ENCODE peak calls at places on chromosomes 5 and 9, in six cellular contexts. One of them, this sample, is unnamed.

GRCh38 chr5:172102913-172103629 is 85.0 kb downstream of the STK10 start:
- DNase-seq in IMR-90: peak
- DNase-seq in neuronal stem cell: peak
- DNase-seq in trophoblast cell: peak
- DNase-seq in mesenchymal stem cell: peak
- DNase-seq in H1: no peak
- DNase-seq in this sample: peak

GRCh38 chr5:140131967-140132409 is 6.3 kb downstream of the IGIP start:
- DNase-seq in IMR-90: peak
- DNase-seq in neuronal stem cell: no peak
- DNase-seq in mesenchymal stem cell: peak
- DNase-seq in trophoblast cell: no peak
- DNase-seq in H1: no peak
- DNase-seq in this sample: no peak

GRCh38 chr5:163757344-163757743 is 251.9 kb downstream of the MAT2B start:
- DNase-seq in IMR-90: no peak
- DNase-seq in H1: no peak
- DNase-seq in mesenchymal stem cell: peak
- DNase-seq in trophoblast cell: no peak
- DNase-seq in neuronal stem cell: no peak
- DNase-seq in this sample: no peak

GRCh38 chr5:138538943-138539627 is 4.0 kb downstream of the ETF1 start:
- DNase-seq in trophoblast cell: no peak
- DNase-seq in IMR-90: no peak
- DNase-seq in H1: no peak
- DNase-seq in mesenchymal stem cell: no peak
- DNase-seq in neuronal stem cell: no peak
- DNase-seq in this sample: no peak

GRCh38 chr9:93968451-93969327 is 13.5 kb upstream of the BARX1 start:
- DNase-seq in H1: no peak
- DNase-seq in IMR-90: peak
- DNase-seq in neuronal stem cell: no peak
- DNase-seq in trophoblast cell: no peak
- DNase-seq in mesenchymal stem cell: peak
- DNase-seq in this sample: peak

GRCh38 chr5:62306494-62307363 is 723 bp downstream of the KIF2A start:
- DNase-seq in neuronal stem cell: no peak
- DNase-seq in H1: no peak
- DNase-seq in IMR-90: peak
- DNase-seq in mesenchymal stem cell: peak
- DNase-seq in trophoblast cell: peak
- DNase-seq in this sample: peak

GRCh38 chr9:1938675-1939170 is 76.4 kb upstream of the SMARCA2 start:
- DNase-seq in trophoblast cell: no peak
- DNase-seq in mesenchymal stem cell: no peak
- DNase-seq in neuronal stem cell: no peak
- DNase-seq in IMR-90: no peak
- DNase-seq in H1: no peak
- DNase-seq in this sample: no peak

GRCh38 chr5:127332250-127332649 is 41.7 kb downstream of the MEGF10 start:
- DNase-seq in IMR-90: no peak
- DNase-seq in H1: no peak
- DNase-seq in neuronal stem cell: no peak
- DNase-seq in trophoblast cell: no peak
- DNase-seq in mesenchymal stem cell: no peak
- DNase-seq in this sample: no peak

GRCh38 chr9:125493384-125493783 is 213.6 kb downstream of the MAPKAP1 start:
- DNase-seq in trophoblast cell: peak
- DNase-seq in H1: no peak
- DNase-seq in mesenchymal stem cell: no peak
- DNase-seq in IMR-90: no peak
- DNase-seq in neuronal stem cell: no peak
- DNase-seq in this sample: no peak

GRCh38 chr5:93145767-93146166 is 435.3 kb downstream of the NR2F1-AS1 start:
- DNase-seq in IMR-90: peak
- DNase-seq in H1: no peak
- DNase-seq in mesenchymal stem cell: no peak
- DNase-seq in neuronal stem cell: no peak
- DNase-seq in trophoblast cell: no peak
- DNase-seq in this sample: no peak

GRCh38 chr9:9750719-9751118 is 862.1 kb downstream of the PTPRD start:
- DNase-seq in mesenchymal stem cell: no peak
- DNase-seq in trophoblast cell: no peak
- DNase-seq in H1: no peak
- DNase-seq in IMR-90: no peak
- DNase-seq in neuronal stem cell: no peak
- DNase-seq in this sample: no peak

GRCh38 chr5:121762416-121762815 is 89.3 kb upstream of the FTMT start:
- DNase-seq in neuronal stem cell: no peak
- DNase-seq in trophoblast cell: peak
- DNase-seq in H1: no peak
- DNase-seq in mesenchymal stem cell: no peak
- DNase-seq in IMR-90: no peak
- DNase-seq in this sample: no peak

GRCh38 chr9:92911496-92912475 is 33.9 kb upstream of the ZNF484 start:
- DNase-seq in trophoblast cell: peak
- DNase-seq in mesenchymal stem cell: peak
- DNase-seq in neuronal stem cell: peak
- DNase-seq in H1: no peak
- DNase-seq in IMR-90: peak
- DNase-seq in this sample: no peak

GRCh38 chr9:37037137-37037743 is 3.2 kb upstream of the PAX5 start:
- DNase-seq in mesenchymal stem cell: no peak
- DNase-seq in trophoblast cell: no peak
- DNase-seq in IMR-90: no peak
- DNase-seq in H1: no peak
- DNase-seq in neuronal stem cell: no peak
- DNase-seq in this sample: peak

GRCh38 chr5:119435436-119436132 is 16.7 kb upstream of the HSD17B4 start:
- DNase-seq in H1: peak
- DNase-seq in IMR-90: peak
- DNase-seq in mesenchymal stem cell: peak
- DNase-seq in trophoblast cell: peak
- DNase-seq in neuronal stem cell: no peak
- DNase-seq in this sample: peak

GRCh38 chr9:131116281-131117101 is 8.9 kb upstream of the NUP214 start:
- DNase-seq in trophoblast cell: no peak
- DNase-seq in H1: no peak
- DNase-seq in neuronal stem cell: no peak
- DNase-seq in IMR-90: no peak
- DNase-seq in mesenchymal stem cell: no peak
- DNase-seq in this sample: no peak

GRCh38 chr9:88197016-88197415 is 58.7 kb upstream of the SPATA31C2 start:
- DNase-seq in H1: no peak
- DNase-seq in neuronal stem cell: no peak
- DNase-seq in IMR-90: peak
- DNase-seq in mesenchymal stem cell: peak
- DNase-seq in trophoblast cell: peak
- DNase-seq in this sample: no peak

GRCh38 chr9:106420511-106420944 is 442.4 kb upstream of the ZNF462 start:
- DNase-seq in mesenchymal stem cell: peak
- DNase-seq in H1: no peak
- DNase-seq in trophoblast cell: no peak
- DNase-seq in neuronal stem cell: no peak
- DNase-seq in IMR-90: no peak
- DNase-seq in this sample: no peak

GRCh38 chr5:139755892-139756671 is 39.5 kb upstream of the PSD2 start:
- DNase-seq in neuronal stem cell: no peak
- DNase-seq in H1: peak
- DNase-seq in trophoblast cell: no peak
- DNase-seq in IMR-90: no peak
- DNase-seq in mesenchymal stem cell: no peak
- DNase-seq in this sample: no peak

GRCh38 chr5:165616550-165617430 is 2111.4 kb downstream of the MAT2B start:
- DNase-seq in IMR-90: peak
- DNase-seq in H1: no peak
- DNase-seq in mesenchymal stem cell: peak
- DNase-seq in trophoblast cell: no peak
- DNase-seq in neuronal stem cell: no peak
- DNase-seq in this sample: peak

GRCh38 chr9:133151601-133152525 is 11.9 kb downstream of the GBGT1 start:
- DNase-seq in mesenchymal stem cell: peak
- DNase-seq in IMR-90: no peak
- DNase-seq in trophoblast cell: no peak
- DNase-seq in neuronal stem cell: no peak
- DNase-seq in H1: no peak
- DNase-seq in this sample: no peak

GRCh38 chr5:18761801-18762200 is 1127.5 kb downstream of the TAF11L14 start:
- DNase-seq in trophoblast cell: peak
- DNase-seq in IMR-90: no peak
- DNase-seq in H1: no peak
- DNase-seq in mesenchymal stem cell: peak
- DNase-seq in neuronal stem cell: no peak
- DNase-seq in this sample: no peak

GRCh38 chr9:115144706-115145105 is 26.7 kb upstream of the TNC start:
- DNase-seq in H1: no peak
- DNase-seq in trophoblast cell: peak
- DNase-seq in mesenchymal stem cell: no peak
- DNase-seq in IMR-90: no peak
- DNase-seq in neuronal stem cell: no peak
- DNase-seq in this sample: no peak

DNA sequence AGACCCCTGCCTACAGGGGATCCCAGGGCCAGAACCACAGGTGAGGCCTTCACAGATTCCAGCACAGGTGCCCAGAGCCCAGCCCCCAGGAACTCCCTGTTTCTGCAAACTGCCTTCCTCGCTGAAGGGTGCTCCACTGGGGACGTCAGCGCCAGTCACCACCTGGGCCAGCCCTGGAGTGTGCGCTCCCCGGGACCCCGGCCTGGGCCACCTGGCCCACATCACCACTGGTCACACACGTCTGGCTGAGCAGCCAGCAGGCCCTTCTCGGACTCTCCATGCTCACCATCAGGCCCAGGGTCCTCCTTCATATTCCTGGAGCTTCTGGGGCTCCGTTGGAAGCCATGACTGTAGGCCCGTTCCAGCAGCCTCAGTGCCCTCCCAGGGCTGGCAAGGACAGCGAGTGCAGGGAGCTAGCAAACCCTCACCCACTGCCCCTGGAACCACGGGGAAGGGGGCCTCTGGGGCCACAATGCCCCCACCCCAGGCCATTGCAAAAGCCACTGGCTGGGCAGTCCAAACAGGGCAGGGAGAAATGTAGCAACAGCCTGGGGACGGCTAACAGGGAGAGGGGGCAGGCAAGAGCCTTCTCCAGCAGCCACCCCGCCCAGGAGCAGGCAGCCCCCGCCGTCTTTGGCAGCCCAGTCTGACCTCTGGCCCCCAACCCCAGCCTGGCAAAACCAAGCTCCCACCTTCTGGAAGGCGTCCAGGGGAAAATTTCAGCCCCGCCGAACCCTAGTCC is 1.3 kb downstream of the AGPAT2 start:
- DNase-seq in trophoblast cell: no peak
- DNase-seq in mesenchymal stem cell: peak
- DNase-seq in H1: peak
- DNase-seq in neuronal stem cell: no peak
- DNase-seq in IMR-90: no peak
- DNase-seq in this sample: no peak
- H3K14ac ChIP-seq in trophoblast cell: no peak
- H3K14ac ChIP-seq in mesenchymal stem cell: no peak
- H3K14ac ChIP-seq in H1: no peak
- H3K14ac ChIP-seq in neuronal stem cell: no peak
- H3K14ac ChIP-seq in IMR-90: peak
- H3K14ac ChIP-seq in this sample: peak

GRCh38 chr9:34520096-34520495 is 2.7 kb downstream of the ENHO start:
- DNase-seq in IMR-90: no peak
- DNase-seq in H1: no peak
- DNase-seq in mesenchymal stem cell: no peak
- DNase-seq in neuronal stem cell: no peak
- DNase-seq in trophoblast cell: no peak
- DNase-seq in this sample: no peak
- H2AFZ ChIP-seq in IMR-90: no peak
- H2AFZ ChIP-seq in H1: no peak
- H2AFZ ChIP-seq in mesenchymal stem cell: no peak
- H2AFZ ChIP-seq in neuronal stem cell: no peak
- H2AFZ ChIP-seq in trophoblast cell: no peak
- H2AFZ ChIP-seq in this sample: no peak

GRCh38 chr9:135170535-135170934 is 83.1 kb downstream of the OLFM1 start:
- DNase-seq in neuronal stem cell: no peak
- DNase-seq in IMR-90: no peak
- DNase-seq in mesenchymal stem cell: no peak
- DNase-seq in trophoblast cell: no peak
- DNase-seq in H1: no peak
- DNase-seq in this sample: no peak

GRCh38 chr9:135173066-135173465 is 85.6 kb downstream of the OLFM1 start:
- DNase-seq in IMR-90: no peak
- DNase-seq in neuronal stem cell: no peak
- DNase-seq in H1: no peak
- DNase-seq in trophoblast cell: no peak
- DNase-seq in mesenchymal stem cell: no peak
- DNase-seq in this sample: no peak

GRCh38 chr9:135176284-135176683 is 88.8 kb downstream of the OLFM1 start:
- DNase-seq in H1: no peak
- DNase-seq in neuronal stem cell: no peak
- DNase-seq in mesenchymal stem cell: no peak
- DNase-seq in trophoblast cell: no peak
- DNase-seq in IMR-90: no peak
- DNase-seq in this sample: no peak

GRCh38 chr9:135174981-135175380 is 87.5 kb downstream of the OLFM1 start:
- DNase-seq in H1: no peak
- DNase-seq in IMR-90: no peak
- DNase-seq in trophoblast cell: no peak
- DNase-seq in neuronal stem cell: no peak
- DNase-seq in mesenchymal stem cell: no peak
- DNase-seq in this sample: no peak

GRCh38 chr9:135174269-135174668 is 86.8 kb downstream of the OLFM1 start:
- DNase-seq in mesenchymal stem cell: no peak
- DNase-seq in H1: no peak
- DNase-seq in trophoblast cell: no peak
- DNase-seq in IMR-90: no peak
- DNase-seq in neuronal stem cell: no peak
- DNase-seq in this sample: no peak
- H3K14ac ChIP-seq in mesenchymal stem cell: no peak
- H3K14ac ChIP-seq in H1: no peak
- H3K14ac ChIP-seq in trophoblast cell: no peak
- H3K14ac ChIP-seq in IMR-90: no peak
- H3K14ac ChIP-seq in neuronal stem cell: no peak
- H3K14ac ChIP-seq in this sample: no peak

GRCh38 chr5:174295736-174296481 is 250.4 kb downstream of the NSG2 start:
- DNase-seq in mesenchymal stem cell: no peak
- DNase-seq in H1: peak
- DNase-seq in neuronal stem cell: no peak
- DNase-seq in IMR-90: no peak
- DNase-seq in trophoblast cell: no peak
- DNase-seq in this sample: peak

GRCh38 chr5:174293481-174293880 is 248.0 kb downstream of the NSG2 start:
- DNase-seq in IMR-90: no peak
- DNase-seq in H1: peak
- DNase-seq in neuronal stem cell: no peak
- DNase-seq in trophoblast cell: no peak
- DNase-seq in mesenchymal stem cell: no peak
- DNase-seq in this sample: peak

GRCh38 chr5:174294891-174295620 is 249.6 kb downstream of the NSG2 start:
- DNase-seq in mesenchymal stem cell: no peak
- DNase-seq in IMR-90: no peak
- DNase-seq in neuronal stem cell: no peak
- DNase-seq in trophoblast cell: no peak
- DNase-seq in H1: peak
- DNase-seq in this sample: peak

GRCh38 chr5:174293006-174293405 is 247.5 kb downstream of the NSG2 start:
- DNase-seq in IMR-90: no peak
- DNase-seq in trophoblast cell: no peak
- DNase-seq in neuronal stem cell: no peak
- DNase-seq in mesenchymal stem cell: no peak
- DNase-seq in H1: peak
- DNase-seq in this sample: peak

GRCh38 chr5:174292348-174292747 is 246.8 kb downstream of the NSG2 start:
- DNase-seq in H1: peak
- DNase-seq in mesenchymal stem cell: no peak
- DNase-seq in trophoblast cell: no peak
- DNase-seq in neuronal stem cell: no peak
- DNase-seq in IMR-90: no peak
- DNase-seq in this sample: peak
- H2AFZ ChIP-seq in H1: no peak
- H2AFZ ChIP-seq in mesenchymal stem cell: no peak
- H2AFZ ChIP-seq in trophoblast cell: no peak
- H2AFZ ChIP-seq in neuronal stem cell: no peak
- H2AFZ ChIP-seq in IMR-90: no peak
- H2AFZ ChIP-seq in this sample: no peak